ENCODE peak calls at places on chromosomes 16 and 17, in eight cellular contexts. W is uterus; Y is epithelial cell of esophagus; I is stimulated activated CD4-positive, alpha-beta T cell treated with anti-CD3 and anti-CD28 coated beads, Interleukin-1b, Interleukin-23, amount 100 ng/mL, for 24 hours; D is ovary; O is activated naive CD4-positive, alpha-beta T cell treated with anti-CD3 and anti-CD28 coated beads, Interleukin-2, amount 50 U/mL, for 16 hours; B is heart right ventricle; M is stimulated activated CD8-positive, alpha-beta memory T cell treated with anti-CD3 and anti-CD28 coated beads, Interleukin-2, amount 100 ng/mL, for 48 hours. K is an unnamed sample.

GRCh38 chr16:24070851-24071250 is 185.3 kb upstream of the CACNG3 start:
- DNase-seq in W (no peak), Y (peak), I (no peak), D (no peak), O (no peak), B (peak), M (peak), K (peak)

GRCh38 chr17:76202516-76202915 is 37.8 kb downstream of the RNF157 start:
- DNase-seq in W (no peak), Y (peak), I (no peak), D (no peak), O (no peak), B (no peak), M (no peak), K (no peak)

GRCh38 chr16:74737521-74737920 is 36.9 kb upstream of the MLKL start:
- DNase-seq in W (no peak), Y (no peak), I (no peak), D (no peak), O (no peak), B (no peak), M (no peak), K (no peak)

GRCh38 chr16:14436410-14436955 is 193.6 kb downstream of the PARN start:
- DNase-seq in W (no peak), Y (no peak), I (no peak), D (no peak), O (no peak), B (no peak), M (no peak), K (no peak)

GRCh38 chr16:84514874-84515835 is 10.7 kb upstream of the MEAK7 start:
- DNase-seq in W (no peak), Y (no peak), I (peak), D (no peak), O (peak), B (no peak), M (peak), K (no peak)

GRCh38 chr17:33342025-33342424 is 48.9 kb upstream of the ASIC2 start:
- DNase-seq in W (no peak), Y (no peak), I (no peak), D (no peak), O (no peak), B (no peak), M (no peak), K (no peak)

GRCh38 chr17:40514013-40514875 is 12.8 kb upstream of the TNS4 start:
- DNase-seq in W (no peak), Y (no peak), I (no peak), D (no peak), O (no peak), B (no peak), M (no peak), K (no peak)

GRCh38 chr17:29178750-29179231 is 1.4 kb downstream of the MYO18A start:
- DNase-seq in W (no peak), Y (peak), I (no peak), D (no peak), O (no peak), B (no peak), M (no peak), K (no peak)

GRCh38 chr16:88194397-88195020 is 188.2 kb upstream of the ZNF469 start:
- DNase-seq in W (no peak), Y (no peak), I (no peak), D (peak), O (no peak), B (no peak), M (no peak), K (peak)

GRCh38 chr16:76204249-76204648 is 73.0 kb upstream of the CNTNAP4 start:
- DNase-seq in W (no peak), Y (no peak), I (no peak), D (no peak), O (no peak), B (no peak), M (no peak), K (no peak)

GRCh38 chr17:64250211-64250835 is 12.7 kb downstream of the TEX2 start:
- DNase-seq in W (no peak), Y (peak), I (no peak), D (no peak), O (no peak), B (no peak), M (no peak), K (no peak)

GRCh38 chr16:67400901-67401300 is 7.6 kb upstream of the TPPP3 start:
- DNase-seq in W (no peak), Y (no peak), I (no peak), D (no peak), O (no peak), B (no peak), M (no peak), K (no peak)

GRCh38 chr16:89357055-89357454 is 133.3 kb downstream of the ANKRD11 start:
- DNase-seq in W (no peak), Y (peak), I (peak), D (no peak), O (peak), B (no peak), M (peak), K (no peak)

GRCh38 chr17:38444151-38444550 is 15.9 kb downstream of the ARHGAP23 start:
- DNase-seq in W (peak), Y (peak), I (peak), D (peak), O (peak), B (peak), M (peak), K (no peak)

GRCh38 chr16:29729116-29729521 is 16.7 kb downstream of the C16orf54 start:
- DNase-seq in W (no peak), Y (peak), I (no peak), D (peak), O (no peak), B (peak), M (no peak), K (peak)

GRCh38 chr17:43545383-43545632 is 832 bp downstream of the ETV4 start:
- DNase-seq in W (no peak), Y (peak), I (no peak), D (no peak), O (peak), B (no peak), M (no peak), K (peak)

GRCh38 chr17:12768267-12768666 is 21.0 kb upstream of the ARHGAP44 start:
- DNase-seq in W (no peak), Y (no peak), I (no peak), D (no peak), O (no peak), B (peak), M (no peak), K (no peak)

GRCh38 chr16:11667824-11668589 is at the start of gene SNN:
- DNase-seq in W (peak), Y (peak), I (peak), D (peak), O (peak), B (peak), M (peak), K (peak)

GRCh38 chr17:42276609-42277341 is 584 bp upstream of the STAT5B start:
- DNase-seq in W (peak), Y (peak), I (no peak), D (peak), O (no peak), B (peak), M (peak), K (peak)

GRCh38 chr16:79563919-79564318 is 36.6 kb downstream of the MAF start:
- DNase-seq in W (no peak), Y (no peak), I (no peak), D (no peak), O (no peak), B (no peak), M (no peak), K (no peak)

GRCh38 chr17:47218896-47219430 is 9.8 kb downstream of the MYL4 start:
- DNase-seq in W (no peak), Y (no peak), I (no peak), D (no peak), O (no peak), B (no peak), M (no peak), K (no peak)

GRCh38 chr17:37273419-37274051 is 102.2 kb upstream of the C17orf78 start:
- DNase-seq in W (no peak), Y (peak), I (no peak), D (no peak), O (no peak), B (no peak), M (no peak), K (no peak)